ENCODE peak calls at places on chromosomes 7 and 10, in five cellular contexts. One of them, this sample, is unnamed.
A peak's percentile ranks its signal among the peaks of the same experiment; 100 is the strongest.

GRCh38 chr7:96250776-96251361 is 71.0 kb downstream of the SLC25A13 start:
- DNase-seq in neural progenitor cell: no peak
- DNase-seq in stimulated activated CD4-positive, alpha-beta T cell treated with anti-CD3 and anti-CD28 coated beads, Interleukin-12 subunit alpha, Interleukin-12 subunit beta, amount 100 ng/mL, for 4 hours: no peak
- DNase-seq in bronchial epithelial cell: no peak
- DNase-seq in MCF 10A: no peak
- DNase-seq in this sample: no peak

GRCh38 chr10:73926152-73926764 is 15.3 kb downstream of the PLAU start:
- DNase-seq in neural progenitor cell: no peak
- DNase-seq in MCF 10A: no peak
- DNase-seq in stimulated activated CD4-positive, alpha-beta T cell treated with anti-CD3 and anti-CD28 coated beads, Interleukin-12 subunit alpha, Interleukin-12 subunit beta, amount 100 ng/mL, for 4 hours: no peak
- DNase-seq in bronchial epithelial cell: no peak
- DNase-seq in this sample: no peak

GRCh38 chr10:46523119-46523880 is 33.2 kb downstream of the GPRIN2 start:
- DNase-seq in bronchial epithelial cell: no peak
- DNase-seq in stimulated activated CD4-positive, alpha-beta T cell treated with anti-CD3 and anti-CD28 coated beads, Interleukin-12 subunit alpha, Interleukin-12 subunit beta, amount 100 ng/mL, for 4 hours: no peak
- DNase-seq in neural progenitor cell: no peak
- DNase-seq in MCF 10A: peak; percentile 95
- DNase-seq in this sample: no peak

GRCh38 chr7:25663877-25664276 is 435.6 kb upstream of the NPVF start:
- DNase-seq in stimulated activated CD4-positive, alpha-beta T cell treated with anti-CD3 and anti-CD28 coated beads, Interleukin-12 subunit alpha, Interleukin-12 subunit beta, amount 100 ng/mL, for 4 hours: no peak
- DNase-seq in MCF 10A: no peak
- DNase-seq in bronchial epithelial cell: no peak
- DNase-seq in neural progenitor cell: no peak
- DNase-seq in this sample: no peak

GRCh38 chr10:47374611-47375536 is 9.2 kb downstream of the ZNF488 start:
- DNase-seq in bronchial epithelial cell: no peak
- DNase-seq in stimulated activated CD4-positive, alpha-beta T cell treated with anti-CD3 and anti-CD28 coated beads, Interleukin-12 subunit alpha, Interleukin-12 subunit beta, amount 100 ng/mL, for 4 hours: no peak
- DNase-seq in MCF 10A: no peak
- DNase-seq in neural progenitor cell: no peak
- DNase-seq in this sample: peak; percentile 63

GRCh38 chr10:80081801-80082750 is 3.6 kb downstream of the TMEM254 start:
- DNase-seq in MCF 10A: peak; percentile 77
- DNase-seq in bronchial epithelial cell: peak; percentile 94
- DNase-seq in neural progenitor cell: no peak
- DNase-seq in stimulated activated CD4-positive, alpha-beta T cell treated with anti-CD3 and anti-CD28 coated beads, Interleukin-12 subunit alpha, Interleukin-12 subunit beta, amount 100 ng/mL, for 4 hours: no peak
- DNase-seq in this sample: no peak

GRCh38 chr7:42319631-42320030 is 82.6 kb upstream of the GLI3 start:
- DNase-seq in MCF 10A: no peak
- DNase-seq in neural progenitor cell: no peak
- DNase-seq in bronchial epithelial cell: no peak
- DNase-seq in stimulated activated CD4-positive, alpha-beta T cell treated with anti-CD3 and anti-CD28 coated beads, Interleukin-12 subunit alpha, Interleukin-12 subunit beta, amount 100 ng/mL, for 4 hours: no peak
- DNase-seq in this sample: no peak

GRCh38 chr7:70415179-70415972 is 716.6 kb upstream of the GALNT17 start:
- DNase-seq in neural progenitor cell: no peak
- DNase-seq in stimulated activated CD4-positive, alpha-beta T cell treated with anti-CD3 and anti-CD28 coated beads, Interleukin-12 subunit alpha, Interleukin-12 subunit beta, amount 100 ng/mL, for 4 hours: no peak
- DNase-seq in MCF 10A: no peak
- DNase-seq in bronchial epithelial cell: no peak
- DNase-seq in this sample: no peak

GRCh38 chr10:3605882-3606281 is 179.1 kb downstream of the KLF6 start:
- DNase-seq in neural progenitor cell: no peak
- DNase-seq in MCF 10A: no peak
- DNase-seq in bronchial epithelial cell: no peak
- DNase-seq in stimulated activated CD4-positive, alpha-beta T cell treated with anti-CD3 and anti-CD28 coated beads, Interleukin-12 subunit alpha, Interleukin-12 subunit beta, amount 100 ng/mL, for 4 hours: no peak
- DNase-seq in this sample: no peak